ENCODE peak calls at places on chromosomes 7 and 10, in ten cellular contexts. T, U, Y, H, F, K, J, E, Z and M are unnamed samples.

GRCh38 chr7:2066251-2066919 is 166.4 kb downstream of the MAD1L1 start:
- DNase-seq in T (no peak), U (no peak), Y (no peak), H (no peak), F (no peak), K (no peak), J (no peak), E (peak), Z (peak), M (peak)

GRCh38 chr10:58438340-58438739 is 53.1 kb downstream of the TFAM start:
- DNase-seq in T (no peak), U (no peak), Y (no peak), H (no peak), F (no peak), K (no peak), J (peak), E (no peak), Z (no peak), M (no peak)

GRCh38 chr7:73869011-73869785 is 8.2 kb downstream of the TMEM270 start:
- DNase-seq in T (no peak), U (peak), Y (peak), H (no peak), F (no peak), K (no peak), J (no peak), E (no peak), Z (no peak), M (no peak)

GRCh38 chr7:30473393-30473775 is 5.2 kb downstream of the NOD1 start:
- DNase-seq in T (no peak), U (no peak), Y (no peak), H (no peak), F (no peak), K (no peak), J (no peak), E (no peak), Z (no peak), M (no peak)

GRCh38 chr10:133391761-133392518 is 2.0 kb upstream of the MTG1 start:
- DNase-seq in T (no peak), U (no peak), Y (peak), H (no peak), F (no peak), K (no peak), J (no peak), E (no peak), Z (no peak), M (no peak)

GRCh38 chr10:10782603-10783002 is 235.1 kb upstream of the CELF2 start:
- DNase-seq in T (no peak), U (no peak), Y (no peak), H (no peak), F (no peak), K (no peak), J (peak), E (no peak), Z (no peak), M (no peak)

GRCh38 chr7:12949060-12950045 is 261.9 kb downstream of the ARL4A start:
- DNase-seq in T (no peak), U (no peak), Y (no peak), H (no peak), F (no peak), K (no peak), J (no peak), E (no peak), Z (no peak), M (no peak)

GRCh38 chr7:44219371-44220045 is 18.7 kb downstream of the YKT6 start:
- DNase-seq in T (no peak), U (no peak), Y (peak), H (no peak), F (no peak), K (no peak), J (no peak), E (no peak), Z (no peak), M (peak)

GRCh38 chr7:36409180-36409579 is 19.5 kb downstream of the ANLN start:
- DNase-seq in T (no peak), U (no peak), Y (no peak), H (no peak), F (no peak), K (no peak), J (no peak), E (no peak), Z (no peak), M (no peak)

GRCh38 chr7:129466796-129467195 is 32.6 kb downstream of the STRIP2 start:
- DNase-seq in T (no peak), U (no peak), Y (no peak), H (no peak), F (no peak), K (no peak), J (no peak), E (no peak), Z (no peak), M (no peak)

GRCh38 chr10:11207276-11207809 is 189.7 kb downstream of the CELF2 start:
- DNase-seq in T (no peak), U (no peak), Y (no peak), H (no peak), F (no peak), K (no peak), J (no peak), E (no peak), Z (no peak), M (no peak)